ENCODE peak calls at places on chromosomes 4 and X, in eight cellular contexts. Q is suprapubic skin, A is uterus, H is sigmoid colon, I is tibial nerve, B is A549, G is lower leg skin, K is OCI-LY7. M is an unnamed sample.

GRCh38 chr4:111128327-111128726 is 505.4 kb upstream of the PITX2 start:
- DNase-seq in G (no peak), K (no peak), H (no peak), Q (no peak), A (no peak), I (no peak), B (no peak), M (peak)

GRCh38 chr4:88706574-88706973 is 8.9 kb upstream of the NAP1L5 start:
- DNase-seq in K (no peak), A (peak), Q (no peak), B (peak), H (no peak), G (no peak), I (no peak), M (peak)

GRCh38 chr4:165383757-165384156 is 4.9 kb downstream of the CPE start:
- DNase-seq in B (no peak), K (no peak), G (no peak), Q (no peak), A (no peak), H (no peak), I (no peak), M (peak)

GRCh38 chr4:101865501-101866062 is 75.1 kb downstream of the BANK1 start:
- DNase-seq in I (no peak), B (peak), H (no peak), Q (no peak), A (no peak), G (no peak), K (no peak), M (peak)

GRCh38 chr4:164779080-164779479 is 25.1 kb downstream of the SMIM31 start:
- DNase-seq in I (no peak), H (no peak), K (no peak), A (no peak), B (no peak), G (no peak), Q (no peak), M (no peak)

GRCh38 chr4:40627540-40627939 is 2.1 kb downstream of the RBM47 start:
- DNase-seq in B (no peak), A (no peak), K (no peak), H (no peak), I (no peak), G (no peak), Q (no peak), M (no peak)

GRCh38 chr4:171612907-171613306 is 200.3 kb upstream of the GALNTL6 start:
- DNase-seq in I (no peak), Q (no peak), B (no peak), H (no peak), A (no peak), K (no peak), G (no peak), M (no peak)

GRCh38 chrX:22699591-22700091 is 300.1 kb upstream of the DDX53 start:
- DNase-seq in B (no peak), G (peak), K (no peak), Q (no peak), A (no peak), I (no peak), H (no peak), M (peak)

GRCh38 chr4:33071552-33071951 is 2351.4 kb downstream of the PCDH7 start:
- DNase-seq in B (no peak), K (no peak), Q (no peak), I (no peak), H (no peak), G (no peak), A (no peak), M (peak)

GRCh38 chr4:100299019-100299418 is 108.8 kb upstream of the DDIT4L start:
- DNase-seq in Q (no peak), I (no peak), A (no peak), K (no peak), H (no peak), G (peak), B (no peak), M (peak)

GRCh38 chr4:17854076-17854475 is 43.3 kb downstream of the NCAPG start:
- DNase-seq in B (no peak), Q (no peak), I (no peak), A (no peak), G (no peak), K (no peak), H (no peak), M (no peak)

GRCh38 chr4:89469930-89470375 is 162.4 kb upstream of the GPRIN3 start:
- DNase-seq in B (no peak), Q (no peak), A (no peak), I (no peak), H (no peak), K (no peak), G (no peak), M (peak)

GRCh38 chr4:141898336-141898735 is 262.0 kb downstream of the IL15 start:
- DNase-seq in H (no peak), K (no peak), A (no peak), G (no peak), B (no peak), I (no peak), Q (no peak), M (peak)

GRCh38 chr4:85777908-85778808 is 303.2 kb downstream of the ARHGAP24 start:
- DNase-seq in K (peak), H (no peak), Q (no peak), I (no peak), A (no peak), B (no peak), G (no peak), M (no peak)

GRCh38 chrX:63746715-63747114 is 38.3 kb downstream of the ARHGEF9 start:
- DNase-seq in I (no peak), A (no peak), H (no peak), G (no peak), K (no peak), B (no peak), Q (no peak), M (no peak)

GRCh38 chrX:131747173-131747572 is 203.3 kb downstream of the OR13H1 start:
- DNase-seq in I (no peak), G (no peak), K (no peak), A (peak), H (peak), Q (no peak), B (peak), M (peak)

GRCh38 chr4:158861766-158862165 is 92.9 kb downstream of the FNIP2 start:
- DNase-seq in H (no peak), A (no peak), B (no peak), G (no peak), I (no peak), Q (no peak), K (no peak), M (no peak)

GRCh38 chrX:151704023-151704663 is 8.9 kb downstream of the PRRG3 start:
- DNase-seq in G (no peak), K (no peak), Q (no peak), I (no peak), A (no peak), H (no peak), B (no peak), M (peak)

GRCh38 chr4:184294734-184295133 is 77.1 kb upstream of the ENPP6 start:
- DNase-seq in B (no peak), A (no peak), Q (no peak), G (no peak), K (no peak), I (no peak), H (no peak), M (no peak)

GRCh38 chr4:48687313-48687712 is 92.8 kb downstream of the FRYL start:
- DNase-seq in G (no peak), B (no peak), I (no peak), H (no peak), K (no peak), Q (no peak), A (no peak), M (no peak)

GRCh38 chrX:112822892-112823291 is 17.7 kb downstream of the AMOT start:
- DNase-seq in I (no peak), H (no peak), A (no peak), Q (no peak), K (no peak), G (no peak), B (no peak), M (no peak)

GRCh38 chrX:39809326-39809725 is 288.4 kb downstream of the BCOR start:
- DNase-seq in G (no peak), Q (no peak), I (no peak), B (no peak), H (no peak), K (no peak), A (no peak), M (peak)

GRCh38 chr4:3414421-3415279 is 27.1 kb upstream of the HGFAC start:
- DNase-seq in G (no peak), A (peak), H (peak), I (peak), Q (peak), B (no peak), K (no peak), M (no peak)

GRCh38 chr4:15425520-15425919 is 2.3 kb upstream of the C1QTNF7 start:
- DNase-seq in K (no peak), I (no peak), G (no peak), B (no peak), H (no peak), A (no peak), Q (no peak), M (no peak)

GRCh38 chr4:15427126-15427525 is 707 bp upstream of the C1QTNF7 start:
- DNase-seq in K (no peak), G (no peak), Q (no peak), B (no peak), I (no peak), H (no peak), A (no peak), M (no peak)

GRCh38 chr4:15423285-15423711 is 4.5 kb upstream of the C1QTNF7 start:
- DNase-seq in I (no peak), Q (no peak), B (no peak), K (no peak), A (no peak), H (no peak), G (no peak), M (no peak)

GRCh38 chr4:15428611-15429010 is 778 bp downstream of the C1QTNF7 start:
- DNase-seq in H (peak), K (no peak), G (peak), Q (no peak), A (peak), I (no peak), B (no peak), M (no peak)

GRCh38 chr4:15427715-15428114 is at the start of gene C1QTNF7:
- DNase-seq in K (no peak), H (no peak), A (no peak), I (no peak), G (no peak), Q (no peak), B (no peak), M (no peak)
- H3K4me3 ChIP-seq in K (no peak), H (no peak), A (no peak), I (no peak), G (no peak), Q (no peak), B (no peak), M (no peak)

DNA sequence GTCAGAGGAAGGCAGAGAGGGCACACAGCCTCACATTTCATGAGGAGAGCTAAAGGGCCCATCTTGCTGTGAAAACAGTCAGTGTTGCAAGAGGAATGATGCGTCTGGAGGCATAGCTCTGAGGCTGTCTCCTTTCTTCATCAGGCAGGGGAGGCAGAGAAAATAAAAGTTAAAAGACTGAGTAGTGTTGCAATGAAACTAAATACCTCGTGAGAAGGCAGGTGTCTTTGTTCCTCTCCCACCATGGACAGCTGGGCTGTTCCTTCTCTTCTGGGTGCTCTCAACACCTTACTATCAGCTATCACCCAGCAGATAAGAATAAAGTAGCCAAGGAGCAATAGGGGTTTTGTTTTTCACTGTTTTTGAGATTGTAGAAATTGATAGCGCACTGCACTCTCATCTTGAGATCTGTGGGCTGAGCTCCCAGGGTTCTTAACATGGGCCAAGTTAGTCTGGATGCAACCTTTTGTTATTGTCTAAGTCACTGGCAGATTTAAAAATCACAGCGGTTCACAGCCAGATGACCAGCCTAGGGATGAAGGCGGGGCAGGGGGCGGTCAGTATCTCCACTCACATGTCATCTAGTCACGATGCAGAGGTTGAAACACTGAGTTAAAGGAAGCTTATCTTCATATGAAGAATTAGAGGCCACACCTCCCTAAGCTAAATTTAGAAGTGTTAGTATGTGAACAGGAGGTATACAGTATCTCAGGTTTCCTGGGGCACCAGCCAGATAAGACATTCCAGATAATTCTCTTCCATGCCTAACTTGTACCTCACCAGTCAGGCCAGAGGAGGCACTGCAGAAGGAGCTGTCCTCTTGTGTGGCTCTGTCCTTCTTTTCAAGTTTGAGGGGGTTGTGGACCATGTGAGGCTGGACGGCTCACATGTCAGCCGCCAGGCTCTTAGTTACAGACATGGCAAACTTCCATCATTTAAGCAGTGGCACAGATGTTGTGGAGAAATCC is 36.9 kb downstream of the PARM1 start:
- DNase-seq in I (no peak), H (no peak), Q (no peak), G (no peak), A (no peak), K (no peak), B (no peak), M (peak)
- TF ChIP-seq CTCF in I (no peak), H (no peak), Q (no peak), G (no peak), A (no peak), K (peak), B (no peak), M (no peak)

DNA sequence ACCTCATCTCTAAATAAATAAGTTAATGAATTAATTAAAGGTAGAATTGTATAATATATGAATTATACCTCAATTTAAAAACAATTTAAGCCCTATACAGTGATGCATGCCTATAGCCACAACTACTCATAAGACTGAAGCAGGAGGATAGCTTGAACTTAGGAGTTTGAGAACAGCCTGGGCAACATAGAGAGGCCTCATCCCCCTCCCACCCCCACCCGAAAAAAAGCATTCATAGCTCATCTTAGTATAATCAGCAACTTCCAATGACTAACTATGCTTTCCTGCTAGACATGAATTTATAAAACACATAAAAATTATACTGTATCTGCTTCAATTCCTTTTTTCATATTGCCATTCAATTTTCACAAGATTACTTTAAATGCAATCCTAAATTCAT is 1.6 kb downstream of the LRBA start:
- DNase-seq in G (no peak), H (no peak), K (peak), Q (no peak), A (no peak), B (no peak), I (no peak), M (no peak)
- H3K4me3 ChIP-seq in G (no peak), H (no peak), K (peak), Q (peak), A (no peak), B (no peak), I (peak), M (peak)

DNA sequence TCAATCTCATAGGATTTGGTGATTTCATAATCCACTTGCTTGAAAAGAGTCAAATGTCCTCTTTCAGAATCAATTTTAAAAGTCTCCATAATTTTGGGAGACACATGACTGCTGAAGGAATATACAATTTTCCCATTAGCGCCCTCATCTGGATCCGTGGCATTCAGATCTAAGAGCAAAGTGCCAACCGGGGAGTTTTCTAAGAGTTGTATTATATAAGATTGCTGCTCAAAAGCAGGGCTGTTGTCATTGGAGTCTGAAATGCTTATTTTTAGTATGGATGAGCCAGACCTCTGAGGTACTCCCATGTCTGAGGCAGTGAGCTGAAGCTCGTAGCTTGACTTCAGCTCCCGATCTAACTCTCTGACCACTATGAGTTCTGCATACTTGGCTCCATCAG is 1.2 kb downstream of the PCDH18 start:
- DNase-seq in Q (no peak), I (no peak), H (no peak), K (no peak), G (no peak), B (no peak), A (no peak), M (peak)
- TF ChIP-seq CTCF in Q (peak), I (no peak), H (no peak), K (peak), G (no peak), B (no peak), A (peak), M (peak)

DNA sequence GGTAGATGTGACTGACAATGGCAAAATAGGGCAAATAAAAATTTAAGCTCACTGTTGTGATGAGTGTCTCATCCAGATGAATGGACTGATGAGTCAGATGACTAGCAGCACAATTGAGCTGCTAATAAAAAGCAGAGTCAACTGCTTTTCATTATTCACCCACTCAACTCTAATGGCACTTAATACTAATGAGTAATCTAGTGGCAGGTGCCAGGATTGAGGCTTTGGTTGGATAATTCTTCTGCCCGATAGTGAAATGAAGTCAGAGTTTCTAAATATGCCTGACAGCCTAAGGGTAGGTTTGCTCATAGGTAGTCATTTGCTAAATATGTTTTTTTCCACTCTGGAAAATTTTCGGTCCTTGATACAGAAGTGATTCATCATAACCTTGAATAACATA is 10.4 kb downstream of the OGT start:
- DNase-seq in H (no peak), K (no peak), Q (no peak), G (no peak), B (peak), A (no peak), I (no peak), M (peak)
- H3K4me3 ChIP-seq in H (no peak), K (no peak), Q (no peak), G (no peak), B (no peak), A (no peak), I (no peak), M (no peak)

GRCh38 chrX:73849054-73849453 is 286.1 kb downstream of the CHIC1 start:
- DNase-seq in I (no peak), H (no peak), B (no peak), G (no peak), K (no peak), Q (no peak), A (no peak), M (no peak)

GRCh38 chrX:73852022-73852421 is 289.0 kb downstream of the CHIC1 start:
- DNase-seq in B (no peak), Q (no peak), H (no peak), G (no peak), K (no peak), I (no peak), A (no peak), M (no peak)

GRCh38 chrX:73851014-73852009 is 288.3 kb downstream of the CHIC1 start:
- DNase-seq in Q (no peak), A (peak), K (no peak), I (no peak), G (no peak), B (no peak), H (peak), M (peak)

GRCh38 chrX:73850124-73851013 is 287.4 kb downstream of the CHIC1 start:
- DNase-seq in Q (no peak), H (peak), B (peak), I (no peak), G (no peak), A (peak), K (no peak), M (peak)

DNA sequence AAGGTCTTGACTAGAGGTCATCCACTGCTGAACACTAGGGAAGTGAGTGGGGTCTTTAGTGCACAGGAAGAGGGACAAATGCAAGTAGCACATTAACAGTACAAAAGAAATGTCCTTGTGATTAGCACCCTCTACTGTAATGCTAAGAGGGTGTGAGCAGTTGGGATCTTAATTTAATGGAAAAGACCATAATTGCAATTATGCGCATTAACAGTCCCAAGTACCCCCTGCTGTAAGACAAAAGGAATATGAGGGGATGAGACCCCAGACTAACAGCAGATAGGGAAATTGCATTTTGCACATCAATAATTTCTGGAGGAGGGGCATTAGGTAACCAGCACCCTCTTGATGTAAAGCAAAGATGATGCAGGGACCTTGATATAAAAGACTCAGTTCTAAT is 285.0 kb downstream of the CHIC1 start:
- DNase-seq in H (no peak), I (no peak), A (no peak), K (no peak), G (no peak), B (no peak), Q (no peak), M (no peak)
- TF ChIP-seq CTCF in H (no peak), I (no peak), A (no peak), K (no peak), G (no peak), B (no peak), Q (no peak), M (no peak)

GRCh38 chr4:156968479-156968984 is 3.1 kb downstream of the PDGFC start:
- DNase-seq in G (peak), B (peak), K (peak), I (peak), A (peak), Q (no peak), H (peak), M (peak)
- H3K4me3 ChIP-seq in G (no peak), B (no peak), K (no peak), I (no peak), A (peak), Q (peak), H (peak), M (peak)

GRCh38 chr4:36244257-36245084 is at the start of gene ARAP2:
- DNase-seq in G (peak), B (peak), Q (no peak), A (peak), K (peak), H (peak), I (no peak), M (no peak)
- TF ChIP-seq CTCF in G (no peak), B (no peak), Q (no peak), A (no peak), K (no peak), H (no peak), I (no peak), M (no peak)

DNA sequence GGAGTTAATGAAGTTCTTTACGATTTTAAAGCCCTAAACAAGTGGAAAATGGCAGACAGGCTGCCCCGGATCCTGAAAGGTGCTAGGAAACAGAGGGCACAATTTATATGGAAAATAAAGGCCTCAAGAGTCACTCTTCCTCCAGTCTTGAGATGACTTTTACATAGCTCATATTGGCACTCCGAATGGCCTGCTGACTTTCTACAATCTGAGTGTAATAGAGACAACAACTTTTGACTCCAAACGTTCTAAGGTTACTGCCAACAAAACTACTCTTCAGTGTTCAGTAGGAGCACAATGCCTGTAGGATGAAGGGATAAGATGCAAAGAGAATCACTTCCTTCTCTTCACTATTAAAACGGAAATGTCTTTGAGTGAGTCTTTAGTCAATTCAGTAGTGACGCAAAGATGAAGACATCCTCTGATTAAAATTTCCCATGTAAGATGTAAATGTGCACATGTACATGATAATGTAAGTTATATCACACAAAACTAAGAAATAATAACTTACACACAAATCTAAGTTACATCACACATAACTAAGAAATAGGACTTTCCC is 40.5 kb downstream of the VEGFC start:
- DNase-seq in A (no peak), Q (no peak), I (no peak), G (no peak), H (no peak), K (no peak), B (no peak), M (no peak)
- H3K4me3 ChIP-seq in A (no peak), Q (no peak), I (no peak), G (no peak), H (no peak), K (no peak), B (no peak), M (no peak)

M was measured in fibroblast of the aortic adventitia.